ENCODE peak calls at places on chromosomes 2 and 18, in nine cellular contexts. T is cardiac septum; U is NCI-H1092 treated with DMSO at 0.1 percent for 48 hours; O is activated T-cell treated with anti-CD3 and anti-CD28 coated beads, Interleukin-2, amount 50 U/mL, for 1 hour; J is NT2/D1; N is WTC11; W is neuronal stem cell; Z is stimulated activated naive B cell treated with anti-CD40 and anti-IgM and Interleukin-4, amounts not matched to agents 10 μg/mL and 1 μg/mL and 100 μg/mL, for 72 hours; K is H4. H is an unnamed sample.

GRCh38 chr2:111155610-111156009 is 34.9 kb downstream of the BCL2L11 start:
- DNase-seq in K (no peak), Z (no peak), N (no peak), J (no peak), W (no peak), T (no peak), O (no peak), U (no peak), H (peak)

GRCh38 chr18:61435064-61435652 is 101.9 kb downstream of the CDH20 start:
- DNase-seq in W (no peak), J (peak), Z (no peak), N (no peak), O (no peak), K (peak), T (no peak), U (peak), H (peak)

GRCh38 chr2:191333911-191334357 is 88.7 kb downstream of the MYO1B start:
- DNase-seq in N (no peak), O (no peak), U (no peak), T (no peak), Z (no peak), J (no peak), K (no peak), W (no peak), H (no peak)

GRCh38 chr2:16654775-16655456 is 10.7 kb downstream of the CYRIA start:
- DNase-seq in Z (no peak), J (no peak), T (no peak), U (no peak), K (no peak), N (no peak), W (no peak), O (no peak), H (no peak)

GRCh38 chr2:42091671-42092070 is 43.9 kb downstream of the PKDCC start:
- DNase-seq in K (no peak), W (no peak), Z (no peak), U (no peak), N (no peak), O (no peak), J (no peak), T (no peak), H (no peak)

GRCh38 chr2:66334237-66335054 is 100.5 kb upstream of the MEIS1 start:
- DNase-seq in N (no peak), J (no peak), O (no peak), U (no peak), T (no peak), W (no peak), K (peak), Z (no peak), H (no peak)

GRCh38 chr2:200787351-200788128 is 24.2 kb upstream of the BZW1 start:
- DNase-seq in K (peak), J (no peak), U (no peak), O (no peak), W (no peak), T (no peak), Z (no peak), N (no peak), H (no peak)

GRCh38 chr2:224958466-224958857 is 83.8 kb downstream of the DOCK10 start:
- DNase-seq in Z (no peak), T (no peak), J (no peak), O (no peak), K (no peak), W (no peak), N (no peak), U (no peak), H (peak)

GRCh38 chr2:65064728-65065552 is 8.7 kb downstream of the CEP68 start:
- DNase-seq in O (no peak), T (no peak), Z (peak), U (peak), J (no peak), W (peak), K (peak), N (no peak), H (peak)

GRCh38 chr18:36757081-36757480 is 71.7 kb downstream of the TPGS2 start:
- DNase-seq in K (peak), Z (no peak), J (peak), U (peak), O (no peak), T (no peak), W (peak), N (no peak), H (peak)

GRCh38 chr2:11647834-11648600 is 22.0 kb downstream of the NTSR2 start:
- DNase-seq in T (no peak), U (no peak), J (no peak), K (no peak), O (no peak), N (no peak), Z (no peak), W (no peak), H (peak)

GRCh38 chr2:170243118-170243837 is 65.3 kb downstream of the MYO3B start:
- DNase-seq in T (no peak), N (no peak), W (no peak), U (no peak), O (no peak), Z (no peak), J (no peak), K (no peak), H (peak)

GRCh38 chr18:76801567-76802505 is 20.5 kb upstream of the ZNF236 start:
- DNase-seq in K (peak), Z (peak), N (peak), T (peak), O (peak), W (peak), J (no peak), U (peak), H (peak)

GRCh38 chr2:23692901-23693605 is 233.9 kb downstream of the ATAD2B start:
- DNase-seq in U (no peak), W (no peak), N (no peak), K (no peak), J (no peak), T (peak), Z (no peak), O (no peak), H (no peak)

GRCh38 chr2:163132850-163133249 is 294.3 kb upstream of the KCNH7 start:
- DNase-seq in N (no peak), J (no peak), U (peak), T (no peak), Z (no peak), O (no peak), K (peak), W (no peak), H (peak)

GRCh38 chr2:145114726-145115125 is 594.8 kb upstream of the ZEB2 start:
- DNase-seq in Z (no peak), O (no peak), J (no peak), K (peak), U (no peak), W (no peak), T (no peak), N (no peak), H (no peak)

GRCh38 chr2:7523557-7524210 is 606.5 kb downstream of the RNF144A start:
- DNase-seq in U (no peak), Z (no peak), W (no peak), J (no peak), T (no peak), N (no peak), O (no peak), K (no peak), H (no peak)

GRCh38 chr2:18614042-18614441 is 24.7 kb upstream of the NT5C1B start:
- DNase-seq in W (no peak), T (no peak), U (no peak), N (no peak), J (no peak), K (no peak), Z (no peak), O (no peak), H (no peak)

GRCh38 chr2:146982393-146982846 is 862.4 kb upstream of the ACVR2A start:
- DNase-seq in Z (no peak), U (no peak), T (no peak), W (no peak), J (no peak), K (peak), N (no peak), O (no peak), H (no peak)

GRCh38 chr2:198374375-198375072 is 570.1 kb downstream of the PLCL1 start:
- DNase-seq in T (no peak), U (peak), Z (peak), K (peak), O (no peak), N (peak), W (peak), J (peak), H (peak)

GRCh38 chr2:67322361-67323001 is 74.7 kb upstream of the ETAA1 start:
- DNase-seq in O (no peak), N (peak), J (no peak), Z (no peak), T (no peak), K (peak), U (peak), W (peak), H (peak)